ENCODE peak calls at places on chromosomes 11 and 22, in six cellular contexts. M is GM12878, E is K562, W is HepG2, N is SK-N-SH, B is H1. Z is an unnamed sample.
A peak's percentile ranks its signal among the peaks of the same experiment; 100 is the strongest.

GRCh38 chr11:4606231-4607015 is 1.6 kb downstream of the TRIM68 start:
- DNase-seq in W (no peak), M (no peak), E (no peak), B (no peak), N (no peak), Z (no peak)

GRCh38 chr11:834371-835316 is 1.9 kb downstream of the CD151 start:
- DNase-seq in M (no peak), N (no peak), B (no peak), W (no peak), E (no peak), Z (no peak)

GRCh38 chr22:21443735-21444421 is 23.3 kb upstream of the TMEM191C start:
- DNase-seq in M (no peak), W (no peak), E (no peak), N (no peak), B (no peak), Z (no peak)

GRCh38 chr11:77411238-77411637 is 62.7 kb downstream of the PAK1 start:
- DNase-seq in W (no peak), B (no peak), N (no peak), E (no peak), M (no peak), Z (peak; percentile 33)

GRCh38 chr11:45576461-45577215 is 88.8 kb downstream of the CHST1 start:
- DNase-seq in N (no peak), W (no peak), M (no peak), E (no peak), B (no peak), Z (no peak)

GRCh38 chr11:116115801-116116200 is 611.6 kb upstream of the CADM1 start:
- DNase-seq in E (no peak), M (no peak), B (no peak), W (no peak), N (no peak), Z (no peak)

GRCh38 chr22:27318516-27318915 is 483.0 kb downstream of the MN1 start:
- DNase-seq in M (no peak), N (no peak), B (no peak), E (peak; percentile 3), W (no peak), Z (no peak)

GRCh38 chr11:78975081-78975480 is 400.4 kb upstream of the NARS2 start:
- DNase-seq in N (no peak), M (no peak), W (no peak), B (no peak), E (no peak), Z (no peak)

GRCh38 chr11:27705873-27706820 is 5.9 kb upstream of the BDNF start:
- DNase-seq in B (no peak), N (peak; percentile 71), M (no peak), E (peak; percentile 18), W (peak; percentile 20), Z (no peak)

GRCh38 chr11:73333626-73334199 is 25.6 kb downstream of the ARHGEF17 start:
- DNase-seq in N (no peak), W (no peak), E (no peak), B (no peak), M (no peak), Z (no peak)

GRCh38 chr11:80899381-80899780 is 1458.6 kb upstream of the TENM4 start:
- DNase-seq in W (no peak), B (no peak), N (no peak), E (no peak), M (no peak), Z (no peak)

GRCh38 chr11:12540075-12540685 is 134.0 kb upstream of the TEAD1 start:
- DNase-seq in M (no peak), N (no peak), E (no peak), B (no peak), W (no peak), Z (no peak)

GRCh38 chr22:44449061-44449682 is 48.9 kb downstream of the RTL6 start:
- DNase-seq in M (no peak), B (no peak), W (no peak), E (peak; percentile 25), N (no peak), Z (peak; percentile 42)

GRCh38 chr11:33893711-33894401 is 2.0 kb upstream of the LMO2 start:
- DNase-seq in N (no peak), M (peak; percentile 92), E (peak; percentile 60), W (no peak), B (no peak), Z (peak; percentile 92)

GRCh38 chr11:37984991-37985390 is 1387.0 kb upstream of the RAG2 start:
- DNase-seq in E (no peak), N (no peak), M (no peak), B (no peak), W (no peak), Z (no peak)

GRCh38 chr11:25953015-25953414 is 378.9 kb upstream of the ANO3 start:
- DNase-seq in N (no peak), M (no peak), B (no peak), W (no peak), E (no peak), Z (no peak)

GRCh38 chr11:36258730-36259360 is 30.4 kb downstream of the COMMD9 start:
- DNase-seq in E (peak; percentile 64), M (no peak), W (peak; percentile 29), B (peak; percentile 36), N (peak; percentile 66), Z (peak; percentile 64)

GRCh38 chr11:19595840-19596751 is 116.5 kb upstream of the NAV2 start:
- DNase-seq in B (no peak), E (no peak), N (peak; percentile 74), M (no peak), W (no peak), Z (no peak)

GRCh38 chr11:44002191-44003093 is 45.3 kb upstream of the ACCSL start:
- DNase-seq in M (no peak), E (no peak), B (no peak), W (no peak), N (no peak), Z (no peak)

GRCh38 chr22:46171940-46172339 is 21.6 kb downstream of the PPARA start:
- DNase-seq in M (no peak), N (no peak), E (no peak), B (no peak), W (no peak), Z (no peak)

GRCh38 chr22:23226497-23226850 is 46.2 kb downstream of the BCR start:
- DNase-seq in E (no peak), W (no peak), B (no peak), M (no peak), N (no peak), Z (no peak)

GRCh38 chr22:41094036-41094435 is 1.6 kb downstream of the EP300 start:
- DNase-seq in W (peak; percentile 31), E (peak; percentile 42), B (no peak), M (no peak), N (peak; percentile 10), Z (no peak)

GRCh38 chr22:34776827-34777226 is 289.1 kb upstream of the ISX start:
- DNase-seq in E (no peak), N (no peak), W (no peak), M (no peak), B (no peak), Z (no peak)

GRCh38 chr22:42931421-42932196 is 74.5 kb upstream of the ARFGAP3 start:
- DNase-seq in B (no peak), W (no peak), E (no peak), N (no peak), M (peak; percentile 79), Z (peak; percentile 52)

GRCh38 chr22:23689414-23689813 is 1.4 kb upstream of the RGL4 start:
- DNase-seq in W (no peak), B (no peak), E (no peak), M (no peak), N (no peak), Z (no peak)

GRCh38 chr11:119531091-119531490 is 108.1 kb upstream of the THY1 start:
- DNase-seq in N (no peak), M (no peak), W (no peak), B (no peak), E (no peak), Z (no peak)

GRCh38 chr11:132848336-132848735 is 684.0 kb downstream of the OPCML start:
- DNase-seq in W (no peak), B (no peak), E (no peak), N (no peak), M (no peak), Z (no peak)

GRCh38 chr11:112590778-112591177 is 330.1 kb upstream of the PLET1 start:
- DNase-seq in W (no peak), E (no peak), B (no peak), M (no peak), N (no peak), Z (no peak)

DNA sequence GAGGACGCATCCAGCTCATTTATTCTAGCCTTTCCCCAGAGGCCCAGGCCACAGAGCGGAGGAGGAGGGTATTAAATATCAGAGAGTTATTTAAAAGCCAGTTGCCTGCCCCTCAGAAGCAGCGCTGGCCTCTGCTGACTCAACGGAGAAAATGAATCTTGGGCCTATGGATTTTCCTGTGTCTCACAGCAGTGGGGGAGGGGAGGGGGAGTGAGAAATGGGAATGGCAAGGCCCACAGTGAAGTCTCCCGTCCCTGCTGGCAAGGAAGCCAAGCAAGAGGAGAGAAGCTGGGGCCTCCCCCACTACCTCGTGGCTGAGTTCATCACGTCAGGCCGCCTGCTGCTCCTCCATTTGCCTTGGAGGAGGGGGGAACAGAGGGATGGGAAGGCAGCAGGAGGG is 4.5 kb upstream of the TPBGL start:
- DNase-seq in N (no peak), B (no peak), E (no peak), W (no peak), M (no peak), Z (no peak)
- TF ChIP-seq GABPA in N (no peak), B (no peak), E (no peak), W (no peak), M (no peak), Z (no peak)

DNA sequence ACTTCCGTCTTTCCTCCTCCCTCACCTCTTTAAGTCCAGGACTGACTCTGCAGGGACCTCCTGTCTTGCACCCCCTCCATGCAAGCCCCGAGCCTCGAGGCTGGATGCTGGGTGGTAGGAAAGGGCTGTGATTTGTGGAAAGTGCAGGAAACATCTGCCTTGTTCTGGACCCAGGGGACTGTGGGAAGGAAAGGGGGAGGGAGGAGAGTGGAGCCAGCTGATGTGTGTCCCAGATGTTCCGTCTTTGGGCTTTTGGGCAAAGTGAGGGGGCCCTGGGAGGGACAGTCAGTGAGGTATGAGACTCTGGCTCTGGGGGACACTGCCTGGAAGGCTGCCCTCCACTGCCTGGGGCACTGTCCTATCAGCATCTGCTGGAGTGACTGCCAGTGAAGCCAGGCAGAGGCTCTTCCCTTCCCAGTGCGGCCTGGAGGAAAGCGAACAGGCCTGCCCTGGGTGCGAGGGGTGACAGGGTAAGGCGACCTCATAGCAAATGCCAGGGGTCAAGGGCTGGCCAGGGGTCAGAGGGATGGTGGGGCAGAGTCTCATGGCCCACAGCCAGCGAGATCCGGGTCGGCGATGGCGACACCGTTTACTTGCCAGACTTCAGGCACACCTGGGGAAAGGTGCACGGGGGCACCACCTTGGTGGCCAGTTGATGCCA is 1.7 kb downstream of the MRGPRD start:
- DNase-seq in B (no peak), W (no peak), M (no peak), N (peak; percentile 59), E (no peak), Z (no peak)
- TF ChIP-seq GABPA in B (no peak), W (no peak), M (no peak), N (no peak), E (no peak), Z (no peak)

GRCh38 chr11:89405629-89406028 is 85.5 kb downstream of the NOX4 start:
- DNase-seq in E (no peak), W (no peak), M (no peak), B (no peak), N (no peak), Z (no peak)
- TF ChIP-seq GABPA in E (no peak), W (no peak), M (no peak), B (no peak), N (no peak), Z (no peak)

DNA sequence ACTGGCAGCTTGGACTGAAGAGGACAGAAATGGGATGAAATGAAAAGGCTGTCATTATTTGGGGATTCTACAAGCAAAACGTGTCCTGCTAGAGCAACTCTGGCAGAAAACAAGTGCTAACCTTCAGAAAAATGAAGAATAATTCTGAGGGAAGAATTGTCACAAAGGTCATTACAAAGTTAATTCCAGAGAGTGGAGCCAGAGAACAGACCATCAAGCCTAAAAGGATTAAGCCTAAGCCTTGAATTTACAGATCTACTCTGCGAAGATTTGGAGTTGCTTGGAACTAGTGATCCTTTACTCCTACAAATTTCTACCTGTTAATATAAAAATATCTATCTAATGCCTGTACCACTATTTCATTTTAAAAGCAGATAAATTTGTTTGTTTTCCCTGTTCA is 1077.3 kb upstream of the CNTN5 start:
- DNase-seq in N (no peak), W (no peak), E (no peak), M (no peak), B (no peak), Z (no peak)
- TF ChIP-seq GABPA in N (no peak), W (no peak), E (no peak), M (no peak), B (no peak), Z (no peak)

Z was measured in HL-60.